ENCODE peak calls at places on chromosome 3, in seven cellular contexts. N is uterus; L is ovary; D is stimulated activated CD8-positive, alpha-beta memory T cell treated with anti-CD3 and anti-CD28 coated beads, Interleukin-12 subunit alpha, Interleukin-12 subunit beta, amount 100 ng/mL, for 4 hours; R is stimulated activated CD4-positive, alpha-beta T cell treated with anti-CD3 and anti-CD28 coated beads, Interleukin-4, amount 100 ng/mL, for 48 hours; H is GM04504; X is skeletal muscle cell. G is an unnamed sample.
A peak's percentile ranks its signal among the peaks of the same experiment; 100 is the strongest.

GRCh38 chr3:69784854-69785523 is 45.7 kb downstream of the MITF start:
- DNase-seq in N (peak; percentile 65), L (peak; percentile 44), D (no peak), R (no peak), H (peak; percentile 48), X (peak; percentile 56), G (no peak)

GRCh38 chr3:4588410-4588809 is 95.3 kb downstream of the ITPR1 start:
- DNase-seq in N (peak; percentile 76), L (no peak), D (no peak), R (no peak), H (peak; percentile 27), X (peak; percentile 24), G (no peak)

GRCh38 chr3:177473184-177473583 is 275.9 kb upstream of the TBL1XR1 start:
- DNase-seq in N (no peak), L (no peak), D (no peak), R (no peak), H (no peak), X (peak; percentile 85), G (no peak)

GRCh38 chr3:52388933-52389332 is 56.0 kb downstream of the SEMA3G start:
- DNase-seq in N (no peak), L (no peak), D (no peak), R (no peak), H (no peak), X (no peak), G (no peak)

GRCh38 chr3:14438929-14439328 is 36.5 kb downstream of the SLC6A6 start:
- DNase-seq in N (no peak), L (no peak), D (no peak), R (no peak), H (no peak), X (no peak), G (no peak)

GRCh38 chr3:106610362-106610997 is 741.7 kb upstream of the CBLB start:
- DNase-seq in N (no peak), L (no peak), D (no peak), R (no peak), H (no peak), X (no peak), G (no peak)

GRCh38 chr3:4776980-4777581 is 202.2 kb upstream of the BHLHE40 start:
- DNase-seq in N (peak; percentile 37), L (no peak), D (no peak), R (peak; percentile 16), H (peak; percentile 37), X (peak; percentile 84), G (peak; percentile 70)

GRCh38 chr3:112531358-112531781 is 30.4 kb downstream of the ATG3 start:
- DNase-seq in N (no peak), L (no peak), D (no peak), R (no peak), H (peak; percentile 8), X (peak; percentile 1), G (peak; percentile 23)

GRCh38 chr3:40407611-40408010 is 20.6 kb downstream of the ENTPD3 start:
- DNase-seq in N (no peak), L (no peak), D (no peak), R (no peak), H (no peak), X (no peak), G (no peak)

GRCh38 chr3:58991623-58992022 is 58.2 kb downstream of the CFAP20DC start:
- DNase-seq in N (no peak), L (no peak), D (no peak), R (no peak), H (no peak), X (no peak), G (no peak)

GRCh38 chr3:134666466-134666865 is 15.6 kb upstream of the KY start:
- DNase-seq in N (no peak), L (no peak), D (no peak), R (no peak), H (peak; percentile 35), X (no peak), G (no peak)

G was measured in GM20000.